ENCODE peak calls at places on chromosomes 16 and 17, in eight cellular contexts. P is stimulated activated CD8-positive, alpha-beta memory T cell treated with anti-CD3 and anti-CD28 coated beads, Interleukin-4, amount 100 ng/mL, for 24 hours; C is activated T-cell treated with anti-CD3 and anti-CD28 coated beads, Interleukin-2, amount 50 U/mL, for 1 hour; X is SW 1271; W is fibroblast of the conjunctiva; N is left colon; S is HFF-Myc; A is fibroblast of the aortic adventitia. R is an unnamed sample.

GRCh38 chr16:66560107-66560506 is 6.1 kb upstream of the CMTM1 start:
- DNase-seq in P (no peak), C (no peak), X (no peak), W (no peak), N (no peak), S (no peak), A (no peak), R (no peak)

GRCh38 chr17:47875586-47875985 is 20.4 kb upstream of the SP2 start:
- DNase-seq in P (no peak), C (no peak), X (no peak), W (no peak), N (no peak), S (no peak), A (no peak), R (no peak)

GRCh38 chr16:3459401-3460090 is 16.1 kb downstream of the NAA60 start:
- DNase-seq in P (no peak), C (no peak), X (no peak), W (no peak), N (no peak), S (no peak), A (peak; percentile 27), R (no peak)

GRCh38 chr17:10290046-10290445 is 82.8 kb downstream of the MYH13 start:
- DNase-seq in P (no peak), C (no peak), X (no peak), W (no peak), N (no peak), S (no peak), A (peak; percentile 25), R (no peak)

GRCh38 chr17:35245196-35245486 is 2.3 kb downstream of the SLFN5 start:
- DNase-seq in P (no peak), C (no peak), X (peak; percentile 51), W (peak; percentile 96), N (no peak), S (peak; percentile 47), A (peak; percentile 98), R (peak; percentile 53)

GRCh38 chr16:71919033-71919432 is 23.7 kb downstream of the IST1 start:
- DNase-seq in P (no peak), C (no peak), X (no peak), W (no peak), N (no peak), S (no peak), A (no peak), R (no peak)

GRCh38 chr16:71846443-71846842 is 667 bp downstream of the ATXN1L start:
- DNase-seq in P (no peak), C (peak; percentile 30), X (no peak), W (no peak), N (peak; percentile 24), S (no peak), A (peak; percentile 27), R (no peak)

GRCh38 chr16:11404608-11405007 is 59.3 kb downstream of the RMI2 start:
- DNase-seq in P (no peak), C (no peak), X (no peak), W (no peak), N (no peak), S (no peak), A (no peak), R (no peak)

GRCh38 chr16:49101997-49102396 is 179.6 kb downstream of the CBLN1 start:
- DNase-seq in P (no peak), C (no peak), X (no peak), W (no peak), N (no peak), S (no peak), A (no peak), R (no peak)

GRCh38 chr17:77690271-77691161 is 268.0 kb upstream of the TNRC6C start:
- DNase-seq in P (no peak), C (no peak), X (no peak), W (no peak), N (peak; percentile 20), S (peak; percentile 22), A (no peak), R (no peak)

GRCh38 chr17:64736804-64737492 is 74.8 kb upstream of the SMURF2 start:
- DNase-seq in P (peak; percentile 24), C (peak; percentile 55), X (peak; percentile 26), W (no peak), N (peak; percentile 55), S (no peak), A (peak; percentile 70), R (no peak)

GRCh38 chr17:74713199-74713755 is 554 bp upstream of the CD300LF start:
- DNase-seq in P (no peak), C (no peak), X (no peak), W (no peak), N (no peak), S (no peak), A (no peak), R (no peak)

GRCh38 chr16:23786964-23787571 is 32.2 kb downstream of the CHP2 start:
- DNase-seq in P (no peak), C (no peak), X (no peak), W (no peak), N (no peak), S (no peak), A (no peak), R (no peak)

GRCh38 chr16:75256059-75256870 is 4.8 kb upstream of the BCAR1 start:
- DNase-seq in P (no peak), C (no peak), X (no peak), W (no peak), N (no peak), S (no peak), A (peak; percentile 22), R (no peak)

GRCh38 chr17:2067559-2067958 is 12.7 kb downstream of the HIC1 start:
- DNase-seq in P (no peak), C (no peak), X (no peak), W (no peak), N (peak; percentile 5), S (peak; percentile 89), A (peak; percentile 73), R (no peak)

GRCh38 chr17:57021226-57021940 is 43.5 kb downstream of the SCPEP1 start:
- DNase-seq in P (no peak), C (no peak), X (no peak), W (no peak), N (peak; percentile 56), S (no peak), A (no peak), R (no peak)

GRCh38 chr16:70694088-70694487 is 8.2 kb upstream of the MTSS2 start:
- DNase-seq in P (no peak), C (no peak), X (peak; percentile 31), W (peak; percentile 78), N (no peak), S (peak; percentile 77), A (peak; percentile 72), R (no peak)

GRCh38 chr17:77286641-77287431 is 146.1 kb downstream of the SEC14L1 start:
- DNase-seq in P (no peak), C (no peak), X (peak; percentile 50), W (no peak), N (peak; percentile 80), S (no peak), A (no peak), R (no peak)

GRCh38 chr17:76432712-76433336 is 20.1 kb downstream of the UBE2O start:
- DNase-seq in P (no peak), C (no peak), X (no peak), W (no peak), N (no peak), S (peak; percentile 36), A (no peak), R (no peak)

GRCh38 chr16:60107467-60107866 is 1373.4 kb upstream of the GOT2 start:
- DNase-seq in P (no peak), C (no peak), X (no peak), W (no peak), N (no peak), S (peak; percentile 7), A (no peak), R (no peak)

GRCh38 chr16:10776280-10776679 is 32.6 kb downstream of the NUBP1 start:
- DNase-seq in P (no peak), C (no peak), X (no peak), W (no peak), N (no peak), S (no peak), A (no peak), R (no peak)

GRCh38 chr16:54936979-54937672 is 6.5 kb downstream of the IRX5 start:
- DNase-seq in P (no peak), C (no peak), X (no peak), W (no peak), N (no peak), S (no peak), A (peak; percentile 58), R (no peak)

GRCh38 chr16:56350491-56351405 is 74.6 kb downstream of the AMFR start:
- DNase-seq in P (no peak), C (peak; percentile 4), X (no peak), W (no peak), N (no peak), S (no peak), A (no peak), R (no peak)

GRCh38 chr17:43636446-43636845 is 25.3 kb downstream of the MEOX1 start:
- DNase-seq in P (no peak), C (no peak), X (no peak), W (no peak), N (no peak), S (no peak), A (no peak), R (no peak)

GRCh38 chr17:78735832-78736525 is 46.1 kb downstream of the CYTH1 start:
- DNase-seq in P (no peak), C (no peak), X (no peak), W (no peak), N (no peak), S (no peak), A (peak; percentile 65), R (no peak)

GRCh38 chr17:38739305-38739704 is 8.8 kb downstream of the PCGF2 start:
- DNase-seq in P (no peak), C (no peak), X (no peak), W (no peak), N (no peak), S (no peak), A (no peak), R (no peak)

GRCh38 chr17:57940217-57940616 is 15.0 kb downstream of the CUEDC1 start:
- DNase-seq in P (no peak), C (no peak), X (no peak), W (no peak), N (no peak), S (no peak), A (no peak), R (no peak)

GRCh38 chr16:3751878-3752277 is 34.6 kb upstream of the TRAP1 start:
- DNase-seq in P (no peak), C (no peak), X (no peak), W (no peak), N (no peak), S (no peak), A (no peak), R (no peak)

GRCh38 chr17:31829649-31830048 is 29.4 kb downstream of the COPRS start:
- DNase-seq in P (no peak), C (no peak), X (no peak), W (no peak), N (no peak), S (no peak), A (no peak), R (no peak)

GRCh38 chr17:50531428-50532025 is 1.0 kb upstream of the EPN3 start:
- DNase-seq in P (no peak), C (no peak), X (no peak), W (no peak), N (no peak), S (no peak), A (no peak), R (no peak)